ENCODE peak calls at places on chromosomes 16 and 17, in eight cellular contexts. D is myocyte, T is brain pericyte, E is cardiac fibroblast, O is AG09319, Y is skeletal muscle cell, N is AG08395, Z is mammary epithelial cell. M is an unnamed sample.

GRCh38 chr16:61968242-61968978 is 67.8 kb downstream of the CDH8 start:
- DNase-seq in D (no peak), T (no peak), E (no peak), O (no peak), Y (no peak), N (no peak), Z (no peak), M (no peak)

GRCh38 chr17:9363440-9364350 is 211.9 kb downstream of the STX8 start:
- DNase-seq in D (peak), T (no peak), E (peak), O (no peak), Y (no peak), N (no peak), Z (peak), M (no peak)

GRCh38 chr17:29613371-29613837 is 9.3 kb downstream of the CORO6 start:
- DNase-seq in D (no peak), T (peak), E (peak), O (no peak), Y (peak), N (peak), Z (no peak), M (no peak)

GRCh38 chr17:13297198-13297597 is 279.4 kb upstream of the ELAC2 start:
- DNase-seq in D (no peak), T (peak), E (no peak), O (no peak), Y (no peak), N (no peak), Z (no peak), M (no peak)

GRCh38 chr17:4893272-4893671 is 6.1 kb upstream of the C17orf107 start:
- DNase-seq in D (no peak), T (no peak), E (no peak), O (no peak), Y (no peak), N (no peak), Z (no peak), M (no peak)

GRCh38 chr17:27345141-27345904 is 51.4 kb downstream of the WSB1 start:
- DNase-seq in D (no peak), T (no peak), E (peak), O (no peak), Y (no peak), N (no peak), Z (no peak), M (no peak)

GRCh38 chr17:79991140-79991923 is 44.3 kb downstream of the TBC1D16 start:
- DNase-seq in D (peak), T (no peak), E (peak), O (peak), Y (no peak), N (peak), Z (peak), M (peak)

GRCh38 chr16:49600976-49601375 is 227.4 kb downstream of the C16orf78 start:
- DNase-seq in D (no peak), T (no peak), E (no peak), O (no peak), Y (no peak), N (no peak), Z (no peak), M (no peak)

GRCh38 chr17:37510056-37510455 is 20.4 kb downstream of the DUSP14 start:
- DNase-seq in D (no peak), T (no peak), E (no peak), O (no peak), Y (no peak), N (no peak), Z (no peak), M (no peak)

GRCh38 chr17:45384800-45385262 is 47.8 kb downstream of the ARHGAP27 start:
- DNase-seq in D (no peak), T (no peak), E (no peak), O (no peak), Y (no peak), N (no peak), Z (no peak), M (no peak)

GRCh38 chr17:77332034-77332971 is 191.5 kb downstream of the SEC14L1 start:
- DNase-seq in D (peak), T (no peak), E (no peak), O (no peak), Y (no peak), N (no peak), Z (no peak), M (no peak)

GRCh38 chr16:49467540-49468372 is 94.2 kb downstream of the C16orf78 start:
- DNase-seq in D (no peak), T (no peak), E (no peak), O (no peak), Y (no peak), N (no peak), Z (no peak), M (no peak)

GRCh38 chr17:8552582-8553320 is 77.8 kb downstream of the MYH10 start:
- DNase-seq in D (no peak), T (no peak), E (no peak), O (no peak), Y (peak), N (no peak), Z (peak), M (no peak)

GRCh38 chr17:39894681-39895376 is 23.6 kb downstream of the GSDMB start:
- DNase-seq in D (no peak), T (no peak), E (no peak), O (no peak), Y (no peak), N (no peak), Z (no peak), M (no peak)